ENCODE peak calls at places on chromosomes 5 and 9, in six cellular contexts. F, N, D, Q, E and J are unnamed samples.

GRCh38 chr9:96331236-96331947 is 29.4 kb upstream of the HSD17B3 start:
- DNase-seq in F (no peak), N (no peak), D (peak; percentile 76), Q (no peak), E (peak; percentile 83), J (no peak)

GRCh38 chr5:83357621-83358231 is 113.8 kb upstream of the VCAN start:
- DNase-seq in F (no peak), N (no peak), D (no peak), Q (no peak), E (no peak), J (no peak)

GRCh38 chr5:96483878-96484277 is 50.8 kb upstream of the PCSK1 start:
- DNase-seq in F (no peak), N (peak; percentile 84), D (peak; percentile 47), Q (no peak), E (peak; percentile 59), J (no peak)

GRCh38 chr9:98432134-98432533 is 176.7 kb upstream of the TBC1D2 start:
- DNase-seq in F (no peak), N (no peak), D (no peak), Q (no peak), E (no peak), J (no peak)

GRCh38 chr5:93926831-93927600 is 185.6 kb upstream of the POU5F2 start:
- DNase-seq in F (no peak), N (no peak), D (peak; percentile 51), Q (no peak), E (peak; percentile 16), J (no peak)

GRCh38 chr5:61401726-61402125 is 69.7 kb downstream of the ZSWIM6 start:
- DNase-seq in F (no peak), N (no peak), D (peak; percentile 85), Q (no peak), E (peak; percentile 39), J (no peak)

GRCh38 chr5:137617806-137618205 is 118.1 kb downstream of the KLHL3 start:
- DNase-seq in F (no peak), N (no peak), D (peak; percentile 64), Q (no peak), E (peak; percentile 80), J (no peak)

GRCh38 chr9:72005451-72005850 is 55.0 kb downstream of the C9orf57 start:
- DNase-seq in F (no peak), N (no peak), D (no peak), Q (no peak), E (no peak), J (no peak)

GRCh38 chr9:105063665-105064247 is 135.8 kb upstream of the ABCA1 start:
- DNase-seq in F (no peak), N (no peak), D (peak; percentile 97), Q (no peak), E (peak; percentile 86), J (no peak)

GRCh38 chr5:111626473-111627166 is 114.3 kb upstream of the STARD4 start:
- DNase-seq in F (no peak), N (no peak), D (no peak), Q (no peak), E (no peak), J (no peak)

GRCh38 chr9:21965401-21965951 is 28.7 kb downstream of the CDKN2A start:
- DNase-seq in F (peak; percentile 77), N (no peak), D (peak; percentile 65), Q (no peak), E (peak; percentile 89), J (peak; percentile 87)

GRCh38 chr5:1888541-1889251 is 6.0 kb upstream of the IRX4 start:
- DNase-seq in F (no peak), N (no peak), D (no peak), Q (no peak), E (no peak), J (no peak)

GRCh38 chr5:150431048-150431447 is 18.3 kb upstream of the CD74 start:
- DNase-seq in F (no peak), N (no peak), D (no peak), Q (no peak), E (no peak), J (no peak)